ENCODE peak calls at places on chromosomes 12 and 14, in ten cellular contexts. X is adrenal gland, R is fibroblast of mammary gland, O is GM12865, S is lung, C is fibroblast of villous mesenchyme, K is left lung, J is cardiac fibroblast, B is A673, I is A549. E is an unnamed sample.

GRCh38 chr12:120573560-120573959 is 7.6 kb downstream of the POP5 start:
- DNase-seq in S (no peak), O (no peak), X (no peak), R (no peak), I (no peak), J (no peak), K (no peak), B (no peak), C (no peak), E (no peak)

GRCh38 chr12:99605-100004 is 33.0 kb downstream of the IQSEC3 start:
- DNase-seq in B (no peak), I (no peak), J (peak; percentile 17), K (no peak), X (no peak), R (no peak), C (peak; percentile 48), O (no peak), S (no peak), E (peak; percentile 46)

GRCh38 chr12:51449569-51450246 is 25.1 kb downstream of the SLC4A8 start:
- DNase-seq in I (no peak), K (no peak), R (peak; percentile 25), X (no peak), J (no peak), O (no peak), B (no peak), C (peak; percentile 22), S (no peak), E (peak; percentile 8)

GRCh38 chr14:42499137-42499536 is 892.5 kb downstream of the LRFN5 start:
- DNase-seq in R (no peak), I (no peak), C (no peak), K (no peak), B (no peak), X (no peak), S (no peak), J (no peak), O (no peak), E (no peak)

GRCh38 chr12:57106021-57106708 is 5.0 kb downstream of the STAT6 start:
- DNase-seq in R (no peak), X (no peak), J (no peak), O (no peak), B (no peak), I (no peak), S (no peak), K (no peak), C (no peak), E (no peak)

GRCh38 chr14:90760591-90761316 is 55.5 kb downstream of the TTC7B start:
- DNase-seq in R (peak; percentile 56), O (no peak), J (peak; percentile 52), B (peak; percentile 70), I (peak; percentile 52), C (peak; percentile 32), X (peak; percentile 29), S (no peak), K (no peak), E (peak; percentile 59)

GRCh38 chr14:24252289-24253124 is 10.1 kb upstream of the TINF2 start:
- DNase-seq in J (no peak), S (no peak), K (peak; percentile 29), C (no peak), B (no peak), I (no peak), O (no peak), X (no peak), R (no peak), E (no peak)

GRCh38 chr14:99757331-99758070 is 35.7 kb upstream of the EML1 start:
- DNase-seq in X (no peak), S (no peak), B (peak; percentile 65), C (peak; percentile 98), R (peak; percentile 100), K (peak; percentile 11), J (peak; percentile 73), I (peak; percentile 66), O (no peak), E (peak; percentile 86)

GRCh38 chr12:45299132-45299692 is 83.3 kb downstream of the ANO6 start:
- DNase-seq in K (no peak), B (no peak), R (peak; percentile 75), C (peak; percentile 73), I (no peak), O (no peak), J (peak; percentile 79), S (no peak), X (peak; percentile 58), E (peak; percentile 79)

DNA sequence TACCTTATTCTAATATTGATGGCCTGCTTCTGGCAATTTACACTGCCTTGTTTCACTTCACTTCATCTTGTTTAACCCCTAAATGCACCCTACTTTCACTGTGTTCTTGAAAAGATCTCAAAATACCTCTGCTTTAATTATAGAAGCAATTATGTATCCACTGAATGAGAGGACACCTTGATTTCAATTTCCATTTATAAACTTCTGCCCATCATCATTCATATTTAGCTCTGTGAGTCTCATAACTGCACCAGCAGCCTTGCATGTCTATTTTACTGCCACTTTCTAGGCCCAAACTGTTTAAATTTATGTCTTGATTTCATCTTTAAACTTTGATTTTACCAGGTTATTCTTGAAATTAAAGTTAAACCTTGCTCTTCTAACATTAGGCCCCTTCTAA is 7.1 kb upstream of the DNAAF2 start:
- DNase-seq in B (no peak), O (no peak), X (no peak), I (no peak), C (no peak), J (no peak), S (no peak), K (no peak), R (no peak), E (no peak)
- TF ChIP-seq CTCF in B (no peak), O (no peak), X (no peak), I (no peak), C (no peak), J (no peak), S (no peak), K (no peak), R (no peak), E (no peak)

DNA sequence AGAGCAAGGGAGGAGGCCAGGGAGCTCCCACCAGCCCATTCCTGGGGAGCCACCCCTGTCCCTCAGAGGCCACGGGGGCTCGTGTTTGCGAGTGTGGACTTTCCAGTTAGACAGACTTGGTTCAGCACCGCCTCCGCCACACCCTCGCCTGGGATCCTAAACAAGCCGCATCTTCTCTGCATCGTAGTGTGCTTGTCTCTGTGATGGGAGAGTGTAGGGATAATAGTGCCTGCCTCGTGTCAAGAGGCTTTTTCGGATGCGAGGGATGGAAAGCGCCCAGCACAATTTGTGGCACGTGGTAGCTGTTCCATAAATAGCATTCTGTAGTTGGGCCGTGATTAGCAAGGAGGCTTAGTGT is 1.3 kb upstream of the PPP1R13B start:
- DNase-seq in S (no peak), X (no peak), J (no peak), I (no peak), C (no peak), K (no peak), R (no peak), O (no peak), B (no peak), E (no peak)
- H3K4me3 ChIP-seq in S (no peak overlapping the region), X (no peak overlapping the region), J (no peak overlapping the region), I (no peak overlapping the region), C (no peak overlapping the region), K (peak overlapping the region; percentile 57), R (no peak overlapping the region), O (no peak overlapping the region), B (no peak overlapping the region), E (no peak overlapping the region)

DNA sequence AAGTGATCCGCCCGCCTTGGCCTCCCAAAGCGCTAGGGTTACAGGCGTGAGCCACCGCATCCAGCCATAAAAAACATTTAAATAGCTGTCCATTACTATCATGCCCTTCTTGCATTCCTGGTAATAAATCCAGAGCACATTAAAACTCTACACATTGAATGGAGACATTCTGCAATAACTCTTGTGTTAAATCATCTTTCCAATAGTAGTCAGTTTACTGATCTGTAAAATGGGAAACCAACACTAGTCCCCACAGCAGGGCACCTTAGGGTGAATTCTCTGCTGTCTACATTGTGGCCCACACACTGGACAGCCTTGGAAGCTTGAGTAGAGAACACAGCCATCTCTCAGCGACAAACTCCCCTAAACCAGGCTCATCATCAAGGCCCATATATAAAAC is 85.5 kb upstream of the NUDT4 start:
- DNase-seq in R (no peak), S (no peak), J (no peak), B (no peak), O (no peak), C (no peak), K (no peak), I (no peak), X (no peak), E (no peak)
- TF ChIP-seq CTCF in R (no peak), S (no peak), J (no peak), B (no peak), O (no peak), C (no peak), K (no peak), I (no peak), X (no peak), E (no peak)

DNA sequence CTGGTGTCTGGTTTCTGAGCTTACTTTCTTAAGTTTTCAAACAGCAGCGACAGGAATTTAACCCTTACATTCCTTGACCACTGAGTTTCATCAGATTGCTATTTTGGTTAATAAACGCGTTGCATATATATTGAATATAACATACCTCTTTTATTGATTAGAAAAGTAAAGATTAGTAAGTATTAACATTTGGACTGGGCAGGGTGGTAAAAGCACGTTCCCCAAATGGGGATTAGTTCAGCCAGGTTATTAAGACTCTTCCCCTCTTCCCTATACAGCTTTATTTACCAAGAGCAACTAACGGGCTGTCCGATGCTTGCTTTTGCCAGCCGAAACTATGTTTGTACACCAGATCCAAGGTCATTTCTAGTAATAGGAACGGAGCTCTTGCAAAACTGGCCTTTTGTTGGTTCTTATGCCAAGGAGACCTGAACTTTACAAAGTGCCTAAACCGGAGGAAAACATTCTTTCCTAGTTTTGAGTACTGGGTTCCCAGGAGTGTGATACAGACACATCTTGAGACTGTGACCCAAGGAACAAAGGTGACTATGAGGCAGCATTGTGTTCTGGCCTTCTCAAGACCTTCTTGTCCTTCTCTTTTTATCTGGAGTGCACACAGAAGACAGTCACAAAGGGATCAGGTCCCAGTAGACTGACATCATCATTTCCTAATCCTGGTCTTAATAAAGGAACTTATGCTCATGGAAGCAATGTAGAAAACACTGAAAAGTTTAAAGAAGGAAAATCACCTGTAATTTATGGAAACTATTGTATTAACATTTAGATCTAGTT is 2.6 kb downstream of the GLRX5 start:
- DNase-seq in R (no peak), X (peak; percentile 65), O (no peak), C (no peak), S (no peak), I (no peak), J (no peak), K (no peak), B (no peak), E (no peak)
- H3K4me3 ChIP-seq in R (no peak overlapping the region), X (peak overlapping the region; percentile 35), O (no peak overlapping the region), C (peak overlapping the region; percentile 30), S (no peak overlapping the region), I (no peak overlapping the region), J (no peak overlapping the region), K (no peak overlapping the region), B (peak overlapping the region; percentile 92), E (peak overlapping the region; percentile 29)

GRCh38 chr12:3214508-3215365 is 137.6 kb downstream of the TSPAN9 start:
- DNase-seq in O (no peak), K (no peak), S (no peak), X (no peak), R (no peak), I (no peak), B (no peak), C (no peak), J (no peak), E (no peak)
- TF ChIP-seq CTCF in O (no peak), K (no peak), S (no peak), X (no peak), R (no peak), I (no peak), B (no peak), C (no peak), J (no peak), E (no peak)

GRCh38 chr14:64715628-64716412 is 11.6 kb downstream of the PLEKHG3 start:
- DNase-seq in J (no peak), C (no peak), R (no peak), X (peak; percentile 59), S (no peak), B (no peak), K (peak; percentile 36), I (no peak), O (no peak), E (peak; percentile 57)
- H3K4me3 ChIP-seq in J (no peak overlapping the region), C (peak overlapping the region; percentile 9), R (no peak overlapping the region), X (peak overlapping the region; percentile 13), S (no peak overlapping the region), B (no peak overlapping the region), K (no peak overlapping the region), I (no peak overlapping the region), O (no peak overlapping the region), E (peak overlapping the region; percentile 53)

E was measured in choroid plexus epithelial cell.